ENCODE peak calls at places on chromosomes 7 and 10, in ten cellular contexts. One of them, this sample, is unnamed.

GRCh38 chr7:104981671-104982036 is 32.4 kb upstream of the KMT2E start:
- DNase-seq in brain microvascular endothelial cell: no peak
- DNase-seq in A549: no peak
- DNase-seq in coronary artery: no peak
- DNase-seq in IMR-90: no peak
- DNase-seq in CD4-positive, alpha-beta T cell: no peak
- DNase-seq in SJSA1: no peak
- DNase-seq in Karpas-422: no peak
- DNase-seq in CD8-positive, alpha-beta T cell: no peak
- DNase-seq in aorta: no peak
- DNase-seq in this sample: no peak

GRCh38 chr10:26025500-26025899 is 91.5 kb downstream of the MYO3A start:
- DNase-seq in brain microvascular endothelial cell: no peak
- DNase-seq in A549: no peak
- DNase-seq in coronary artery: no peak
- DNase-seq in IMR-90: no peak
- DNase-seq in CD4-positive, alpha-beta T cell: no peak
- DNase-seq in SJSA1: no peak
- DNase-seq in Karpas-422: no peak
- DNase-seq in CD8-positive, alpha-beta T cell: no peak
- DNase-seq in aorta: no peak
- DNase-seq in this sample: no peak

GRCh38 chr10:14787938-14788337 is 13.2 kb upstream of the FAM107B start:
- DNase-seq in brain microvascular endothelial cell: peak; percentile 11
- DNase-seq in A549: no peak
- DNase-seq in coronary artery: no peak
- DNase-seq in IMR-90: no peak
- DNase-seq in CD4-positive, alpha-beta T cell: no peak
- DNase-seq in SJSA1: no peak
- DNase-seq in Karpas-422: no peak
- DNase-seq in CD8-positive, alpha-beta T cell: no peak
- DNase-seq in aorta: no peak
- DNase-seq in this sample: no peak

GRCh38 chr10:124997791-124998623 is 56.1 kb downstream of the ZRANB1 start:
- DNase-seq in brain microvascular endothelial cell: no peak
- DNase-seq in A549: no peak
- DNase-seq in coronary artery: peak; percentile 75
- DNase-seq in IMR-90: no peak
- DNase-seq in CD4-positive, alpha-beta T cell: no peak
- DNase-seq in SJSA1: peak; percentile 36
- DNase-seq in Karpas-422: no peak
- DNase-seq in CD8-positive, alpha-beta T cell: peak; percentile 46
- DNase-seq in aorta: peak; percentile 65
- DNase-seq in this sample: no peak

GRCh38 chr10:126518186-126519080 is 130.2 kb upstream of the ADAM12 start:
- DNase-seq in brain microvascular endothelial cell: no peak
- DNase-seq in A549: no peak
- DNase-seq in coronary artery: no peak
- DNase-seq in IMR-90: no peak
- DNase-seq in CD4-positive, alpha-beta T cell: no peak
- DNase-seq in SJSA1: no peak
- DNase-seq in Karpas-422: no peak
- DNase-seq in CD8-positive, alpha-beta T cell: no peak
- DNase-seq in aorta: no peak
- DNase-seq in this sample: no peak

GRCh38 chr7:42580061-42580460 is 331.8 kb downstream of the C7orf25 start:
- DNase-seq in brain microvascular endothelial cell: no peak
- DNase-seq in A549: no peak
- DNase-seq in coronary artery: no peak
- DNase-seq in IMR-90: no peak
- DNase-seq in CD4-positive, alpha-beta T cell: no peak
- DNase-seq in SJSA1: no peak
- DNase-seq in Karpas-422: no peak
- DNase-seq in CD8-positive, alpha-beta T cell: no peak
- DNase-seq in aorta: no peak
- DNase-seq in this sample: no peak

GRCh38 chr10:30422981-30423654 is 10.9 kb upstream of the MAP3K8 start:
- DNase-seq in brain microvascular endothelial cell: peak; percentile 48
- DNase-seq in A549: peak; percentile 96
- DNase-seq in coronary artery: peak; percentile 82
- DNase-seq in IMR-90: peak; percentile 86
- DNase-seq in CD4-positive, alpha-beta T cell: no peak
- DNase-seq in SJSA1: peak; percentile 59
- DNase-seq in Karpas-422: peak; percentile 84
- DNase-seq in CD8-positive, alpha-beta T cell: no peak
- DNase-seq in aorta: peak; percentile 84
- DNase-seq in this sample: no peak

GRCh38 chr10:132650611-132651250 is 113.1 kb downstream of the INPP5A start:
- DNase-seq in brain microvascular endothelial cell: no peak
- DNase-seq in A549: no peak
- DNase-seq in coronary artery: no peak
- DNase-seq in IMR-90: no peak
- DNase-seq in CD4-positive, alpha-beta T cell: no peak
- DNase-seq in SJSA1: no peak
- DNase-seq in Karpas-422: no peak
- DNase-seq in CD8-positive, alpha-beta T cell: no peak
- DNase-seq in aorta: no peak
- DNase-seq in this sample: no peak

GRCh38 chr10:34407227-34407626 is 407.9 kb downstream of the PARD3 start:
- DNase-seq in brain microvascular endothelial cell: peak; percentile 73
- DNase-seq in A549: peak; percentile 67
- DNase-seq in coronary artery: no peak
- DNase-seq in IMR-90: peak; percentile 64
- DNase-seq in CD4-positive, alpha-beta T cell: no peak
- DNase-seq in SJSA1: no peak
- DNase-seq in Karpas-422: no peak
- DNase-seq in CD8-positive, alpha-beta T cell: no peak
- DNase-seq in aorta: no peak
- DNase-seq in this sample: no peak

GRCh38 chr10:36779238-36779846 is 346.1 kb upstream of the ANKRD30A start:
- DNase-seq in brain microvascular endothelial cell: peak; percentile 65
- DNase-seq in A549: peak; percentile 70
- DNase-seq in coronary artery: no peak
- DNase-seq in IMR-90: peak; percentile 81
- DNase-seq in CD4-positive, alpha-beta T cell: no peak
- DNase-seq in SJSA1: no peak
- DNase-seq in Karpas-422: peak; percentile 68
- DNase-seq in CD8-positive, alpha-beta T cell: no peak
- DNase-seq in aorta: no peak
- DNase-seq in this sample: peak; percentile 70

GRCh38 chr10:4440260-4440659 is 385.7 kb upstream of the AKR1E2 start:
- DNase-seq in brain microvascular endothelial cell: no peak
- DNase-seq in A549: no peak
- DNase-seq in coronary artery: no peak
- DNase-seq in IMR-90: no peak
- DNase-seq in CD4-positive, alpha-beta T cell: no peak
- DNase-seq in SJSA1: no peak
- DNase-seq in Karpas-422: no peak
- DNase-seq in CD8-positive, alpha-beta T cell: no peak
- DNase-seq in aorta: no peak
- DNase-seq in this sample: no peak

GRCh38 chr7:126937196-126937595 is 315.5 kb downstream of the GRM8 start:
- DNase-seq in brain microvascular endothelial cell: no peak
- DNase-seq in A549: no peak
- DNase-seq in coronary artery: no peak
- DNase-seq in IMR-90: no peak
- DNase-seq in CD4-positive, alpha-beta T cell: no peak
- DNase-seq in SJSA1: no peak
- DNase-seq in Karpas-422: no peak
- DNase-seq in CD8-positive, alpha-beta T cell: no peak
- DNase-seq in aorta: no peak
- DNase-seq in this sample: no peak

GRCh38 chr7:31776616-31777015 is 89.6 kb downstream of the PPP1R17 start:
- DNase-seq in brain microvascular endothelial cell: peak; percentile 59
- DNase-seq in A549: peak; percentile 22
- DNase-seq in coronary artery: no peak
- DNase-seq in IMR-90: peak; percentile 84
- DNase-seq in CD4-positive, alpha-beta T cell: no peak
- DNase-seq in SJSA1: no peak
- DNase-seq in Karpas-422: no peak
- DNase-seq in CD8-positive, alpha-beta T cell: no peak
- DNase-seq in aorta: no peak
- DNase-seq in this sample: no peak

GRCh38 chr7:29254663-29255062 is 60.1 kb downstream of the CHN2 start:
- DNase-seq in brain microvascular endothelial cell: no peak
- DNase-seq in A549: peak; percentile 6
- DNase-seq in coronary artery: no peak
- DNase-seq in IMR-90: no peak
- DNase-seq in CD4-positive, alpha-beta T cell: no peak
- DNase-seq in SJSA1: no peak
- DNase-seq in Karpas-422: peak; percentile 85
- DNase-seq in CD8-positive, alpha-beta T cell: no peak
- DNase-seq in aorta: no peak
- DNase-seq in this sample: no peak

GRCh38 chr7:151251926-151252835 is 3.7 kb upstream of the SMARCD3 start:
- DNase-seq in brain microvascular endothelial cell: peak; percentile 45
- DNase-seq in A549: peak; percentile 67
- DNase-seq in coronary artery: no peak
- DNase-seq in IMR-90: peak; percentile 69
- DNase-seq in CD4-positive, alpha-beta T cell: no peak
- DNase-seq in SJSA1: peak; percentile 73
- DNase-seq in Karpas-422: no peak
- DNase-seq in CD8-positive, alpha-beta T cell: no peak
- DNase-seq in aorta: peak; percentile 78
- DNase-seq in this sample: no peak

GRCh38 chr7:666454-667292 is 59.8 kb upstream of the DNAAF5 start:
- DNase-seq in brain microvascular endothelial cell: no peak
- DNase-seq in A549: no peak
- DNase-seq in coronary artery: no peak
- DNase-seq in IMR-90: no peak
- DNase-seq in CD4-positive, alpha-beta T cell: no peak
- DNase-seq in SJSA1: no peak
- DNase-seq in Karpas-422: no peak
- DNase-seq in CD8-positive, alpha-beta T cell: no peak
- DNase-seq in aorta: no peak
- DNase-seq in this sample: no peak
- H3K27ac ChIP-seq in brain microvascular endothelial cell: no peak overlapping the region
- H3K27ac ChIP-seq in A549: no peak overlapping the region
- H3K27ac ChIP-seq in coronary artery: peak overlapping the region; percentile 97
- H3K27ac ChIP-seq in IMR-90: no peak overlapping the region
- H3K27ac ChIP-seq in CD4-positive, alpha-beta T cell: no peak overlapping the region
- H3K27ac ChIP-seq in SJSA1: no peak overlapping the region
- H3K27ac ChIP-seq in Karpas-422: no peak overlapping the region
- H3K27ac ChIP-seq in CD8-positive, alpha-beta T cell: no peak overlapping the region
- H3K27ac ChIP-seq in aorta: no peak overlapping the region
- H3K27ac ChIP-seq in this sample: no peak overlapping the region

DNA sequence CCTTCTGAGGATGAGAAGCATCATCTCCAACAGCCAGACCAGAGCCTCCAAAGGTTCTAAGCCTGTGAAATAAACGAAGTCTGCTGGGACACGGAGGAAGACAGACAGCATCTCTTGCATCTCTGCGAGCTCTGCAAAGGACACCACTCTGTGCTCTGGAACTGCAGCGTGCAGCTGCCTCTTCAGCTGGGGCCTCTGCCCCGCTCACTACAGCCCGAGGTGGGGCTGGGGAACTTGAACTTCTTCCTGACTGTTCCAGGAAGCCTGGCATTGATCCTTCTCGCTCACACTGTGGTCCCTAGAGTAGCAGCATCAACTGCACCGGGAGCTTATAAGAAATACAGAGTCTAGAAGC is 163.3 kb downstream of the USP6NL start:
- DNase-seq in brain microvascular endothelial cell: no peak
- DNase-seq in A549: no peak
- DNase-seq in coronary artery: peak; percentile 26
- DNase-seq in IMR-90: no peak
- DNase-seq in CD4-positive, alpha-beta T cell: no peak
- DNase-seq in SJSA1: no peak
- DNase-seq in Karpas-422: no peak
- DNase-seq in CD8-positive, alpha-beta T cell: peak; percentile 40
- DNase-seq in aorta: no peak
- DNase-seq in this sample: no peak
- H3K27ac ChIP-seq in brain microvascular endothelial cell: no peak overlapping the region
- H3K27ac ChIP-seq in A549: no peak overlapping the region
- H3K27ac ChIP-seq in coronary artery: no peak overlapping the region
- H3K27ac ChIP-seq in IMR-90: no peak overlapping the region
- H3K27ac ChIP-seq in CD4-positive, alpha-beta T cell: no peak overlapping the region
- H3K27ac ChIP-seq in SJSA1: no peak overlapping the region
- H3K27ac ChIP-seq in Karpas-422: peak overlapping the region; percentile 98
- H3K27ac ChIP-seq in CD8-positive, alpha-beta T cell: no peak overlapping the region
- H3K27ac ChIP-seq in aorta: no peak overlapping the region
- H3K27ac ChIP-seq in this sample: no peak overlapping the region

DNA sequence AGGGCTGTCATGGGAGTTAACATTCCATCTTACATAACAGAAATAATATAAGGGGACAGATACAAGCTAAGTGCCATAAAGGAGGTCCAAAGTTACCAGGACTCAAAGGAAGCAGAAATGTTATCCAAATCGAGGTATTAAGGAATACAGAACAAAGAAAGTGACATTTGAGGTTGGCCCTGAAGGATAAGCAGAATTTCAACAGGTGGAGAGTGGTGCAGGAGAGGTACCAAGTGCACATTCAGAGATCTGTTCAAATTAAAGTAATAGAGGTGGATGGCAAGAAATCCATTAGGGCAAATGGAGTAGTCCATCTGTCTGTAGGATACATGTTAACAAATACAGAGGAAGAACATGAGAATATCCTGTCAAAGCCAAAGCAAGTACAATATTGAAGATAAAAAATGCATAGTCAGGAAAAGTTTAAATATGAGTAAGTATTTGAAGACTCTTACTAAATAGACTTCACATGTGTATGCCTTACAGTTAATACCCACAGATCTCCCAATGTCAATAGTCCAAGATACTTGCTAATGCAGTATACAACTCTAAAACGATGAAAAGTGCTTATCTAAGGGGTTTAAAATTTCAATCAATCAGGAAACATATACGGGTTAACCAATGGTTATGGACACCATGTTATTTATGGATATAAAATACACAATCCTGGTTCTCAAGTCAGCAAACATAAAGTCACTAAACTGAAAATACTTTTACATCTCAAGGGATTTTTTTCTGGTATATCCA is 9.9 kb downstream of the CDK6 start:
- DNase-seq in brain microvascular endothelial cell: no peak
- DNase-seq in A549: no peak
- DNase-seq in coronary artery: no peak
- DNase-seq in IMR-90: no peak
- DNase-seq in CD4-positive, alpha-beta T cell: no peak
- DNase-seq in SJSA1: no peak
- DNase-seq in Karpas-422: no peak
- DNase-seq in CD8-positive, alpha-beta T cell: no peak
- DNase-seq in aorta: no peak
- DNase-seq in this sample: no peak
- H3K27ac ChIP-seq in brain microvascular endothelial cell: no peak overlapping the region
- H3K27ac ChIP-seq in A549: peak overlapping the region; percentile 44
- H3K27ac ChIP-seq in coronary artery: no peak overlapping the region
- H3K27ac ChIP-seq in IMR-90: no peak overlapping the region
- H3K27ac ChIP-seq in CD4-positive, alpha-beta T cell: no peak overlapping the region
- H3K27ac ChIP-seq in SJSA1: no peak overlapping the region
- H3K27ac ChIP-seq in Karpas-422: no peak overlapping the region
- H3K27ac ChIP-seq in CD8-positive, alpha-beta T cell: no peak overlapping the region
- H3K27ac ChIP-seq in aorta: no peak overlapping the region
- H3K27ac ChIP-seq in this sample: no peak overlapping the region

DNA sequence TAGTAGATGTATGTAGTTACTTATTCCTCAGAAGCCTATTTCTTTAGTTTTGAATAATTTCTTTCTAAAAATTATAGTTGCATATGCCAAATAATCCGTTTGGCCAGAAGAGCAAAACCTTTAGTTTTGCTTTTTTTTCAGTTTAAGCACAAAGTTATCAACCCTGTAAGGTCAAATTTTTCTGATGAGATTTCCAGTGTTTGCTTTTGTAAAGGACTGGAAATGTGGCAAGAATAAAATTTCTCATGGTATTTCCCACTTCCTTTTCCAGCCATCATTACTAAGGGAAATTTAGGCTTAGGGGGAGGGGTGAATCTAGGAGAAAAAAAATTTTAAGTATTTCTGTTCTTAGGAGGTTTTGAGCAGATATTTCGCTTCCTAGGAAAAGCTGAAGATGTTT is 7.6 kb downstream of the CALD1 start:
- DNase-seq in brain microvascular endothelial cell: no peak
- DNase-seq in A549: no peak
- DNase-seq in coronary artery: no peak
- DNase-seq in IMR-90: no peak
- DNase-seq in CD4-positive, alpha-beta T cell: no peak
- DNase-seq in SJSA1: no peak
- DNase-seq in Karpas-422: no peak
- DNase-seq in CD8-positive, alpha-beta T cell: no peak
- DNase-seq in aorta: no peak
- DNase-seq in this sample: no peak
- H3K27ac ChIP-seq in brain microvascular endothelial cell: peak overlapping the region; percentile 17
- H3K27ac ChIP-seq in A549: no peak overlapping the region
- H3K27ac ChIP-seq in coronary artery: peak overlapping the region; percentile 79
- H3K27ac ChIP-seq in IMR-90: peak overlapping the region; percentile 48
- H3K27ac ChIP-seq in CD4-positive, alpha-beta T cell: no peak overlapping the region
- H3K27ac ChIP-seq in SJSA1: peak overlapping the region; percentile 14
- H3K27ac ChIP-seq in Karpas-422: no peak overlapping the region
- H3K27ac ChIP-seq in CD8-positive, alpha-beta T cell: no peak overlapping the region
- H3K27ac ChIP-seq in aorta: peak overlapping the region; percentile 96
- H3K27ac ChIP-seq in this sample: no peak overlapping the region